ENCODE peak calls at places on chromosomes 11 and 22, in ten cellular contexts. G, T, F, V, D, R, I, H, Y and P are unnamed samples.

GRCh38 chr11:86495341-86495740 is 120.7 kb downstream of the CCDC81 start:
- DNase-seq in G (no peak), D (no peak), R (no peak), V (no peak), T (no peak), I (no peak), F (no peak), Y (no peak), H (no peak), P (peak)

GRCh38 chr22:41935015-41935908 is 8.7 kb upstream of the TNFRSF13C start:
- DNase-seq in Y (no peak), H (no peak), F (no peak), I (no peak), G (no peak), D (no peak), V (no peak), R (peak), T (no peak), P (peak)

GRCh38 chr11:57318178-57318577 is 6.6 kb downstream of the TNKS1BP1 start:
- DNase-seq in H (no peak), V (no peak), R (no peak), F (no peak), I (no peak), Y (no peak), T (no peak), D (no peak), G (no peak), P (no peak)

GRCh38 chr11:28049338-28050216 is 58.4 kb downstream of the KIF18A start:
- DNase-seq in R (no peak), H (no peak), D (no peak), G (peak), F (no peak), V (no peak), I (no peak), T (peak), Y (no peak), P (peak)

GRCh38 chr11:2525166-2525861 is 80.5 kb downstream of the KCNQ1 start:
- DNase-seq in T (no peak), V (no peak), H (no peak), D (no peak), R (peak), Y (peak), I (no peak), F (no peak), G (no peak), P (no peak)

GRCh38 chr11:2902784-2903671 is 17.5 kb upstream of the CDKN1C start:
- DNase-seq in G (no peak), I (no peak), F (no peak), T (no peak), D (no peak), R (peak), V (no peak), H (no peak), Y (no peak), P (no peak)

GRCh38 chr11:26137651-26138050 is 194.3 kb upstream of the ANO3 start:
- DNase-seq in R (no peak), Y (no peak), I (no peak), V (no peak), G (no peak), D (no peak), T (no peak), H (no peak), F (no peak), P (no peak)

GRCh38 chr11:119696378-119697157 is 32.4 kb downstream of the NECTIN1 start:
- DNase-seq in H (no peak), V (no peak), R (no peak), G (no peak), D (no peak), F (peak), Y (no peak), T (no peak), I (no peak), P (peak)

GRCh38 chr11:82631722-82632630 is 101.7 kb downstream of the FAM181B start:
- DNase-seq in Y (no peak), D (no peak), V (no peak), R (no peak), I (no peak), F (no peak), T (peak), G (no peak), H (no peak), P (peak)

GRCh38 chr22:37112084-37112728 is 2.7 kb upstream of the TMPRSS6 start:
- DNase-seq in D (no peak), G (no peak), H (no peak), V (no peak), T (no peak), R (no peak), F (no peak), I (no peak), Y (no peak), P (no peak)

GRCh38 chr22:43847376-43848289 is 14.7 kb downstream of the SULT4A1 start:
- DNase-seq in Y (no peak), V (no peak), D (no peak), H (no peak), I (no peak), R (peak), F (no peak), G (no peak), T (no peak), P (no peak)

GRCh38 chr11:95144313-95145235 is 54.9 kb downstream of the ENDOD1 start:
- DNase-seq in D (no peak), G (no peak), Y (no peak), T (peak), V (no peak), F (no peak), R (no peak), I (no peak), H (peak), P (no peak)

GRCh38 chr22:18997925-18998315 is 61.8 kb upstream of the PRODH start:
- DNase-seq in D (no peak), G (no peak), V (no peak), T (no peak), F (no peak), H (no peak), I (no peak), Y (no peak), R (no peak), P (peak)

GRCh38 chr11:56521955-56522354 is 21.1 kb downstream of the OR5M11 start:
- DNase-seq in T (no peak), R (no peak), H (no peak), F (no peak), G (no peak), V (no peak), I (no peak), D (no peak), Y (no peak), P (no peak)

GRCh38 chr11:70433038-70433437 is 34.7 kb downstream of the CTTN start:
- DNase-seq in T (no peak), R (no peak), H (no peak), V (no peak), G (no peak), I (no peak), Y (no peak), D (no peak), F (no peak), P (no peak)

GRCh38 chr11:74870485-74870884 is 78.4 kb downstream of the XRRA1 start:
- DNase-seq in I (peak), F (no peak), D (no peak), V (no peak), R (no peak), G (peak), T (peak), H (peak), Y (no peak), P (peak)

GRCh38 chr11:126809514-126810289 is 190.9 kb downstream of the KIRREL3 start:
- DNase-seq in Y (no peak), I (no peak), T (peak), V (no peak), D (no peak), G (no peak), F (no peak), R (no peak), H (no peak), P (no peak)

GRCh38 chr11:90453525-90453924 is 230.7 kb upstream of the CHORDC1 start:
- DNase-seq in G (no peak), D (no peak), Y (no peak), I (no peak), T (no peak), V (no peak), R (no peak), H (no peak), F (no peak), P (no peak)

GRCh38 chr22:49849161-49850020 is 4.3 kb upstream of the ZBED4 start:
- DNase-seq in D (no peak), T (no peak), G (no peak), H (no peak), I (no peak), Y (no peak), R (peak), F (no peak), V (no peak), P (peak)

GRCh38 chr22:19853058-19853878 is 1.4 kb downstream of the GNB1L start:
- DNase-seq in R (no peak), T (no peak), G (no peak), I (no peak), H (no peak), Y (no peak), V (no peak), D (no peak), F (no peak), P (no peak)

GRCh38 chr22:28630185-28630580 is 49.5 kb downstream of the TTC28 start:
- DNase-seq in G (no peak), H (no peak), D (no peak), R (no peak), I (no peak), Y (no peak), F (no peak), V (no peak), T (no peak), P (no peak)

GRCh38 chr11:62427630-62428233 is 8.9 kb downstream of the SCGB1A1 start:
- DNase-seq in T (peak), V (no peak), R (no peak), F (no peak), I (no peak), Y (no peak), H (no peak), G (peak), D (no peak), P (peak)

GRCh38 chr11:72825661-72826060 is 11.4 kb downstream of the ATG16L2 start:
- DNase-seq in G (no peak), I (no peak), D (no peak), Y (peak), V (no peak), R (no peak), F (no peak), T (no peak), H (no peak), P (no peak)

GRCh38 chr22:43919106-43919965 is 4.3 kb upstream of the PNPLA3 start:
- DNase-seq in D (no peak), T (peak), I (no peak), R (no peak), H (no peak), G (no peak), F (no peak), V (no peak), Y (no peak), P (no peak)

GRCh38 chr11:27040302-27041115 is at the start of gene BBOX1:
- DNase-seq in F (peak), V (peak), I (no peak), T (peak), D (no peak), R (no peak), G (no peak), Y (no peak), H (no peak), P (peak)

GRCh38 chr11:2294340-2295290 is 7.1 kb downstream of the C11orf21 start:
- DNase-seq in F (no peak), I (no peak), R (no peak), V (no peak), H (no peak), T (no peak), G (no peak), D (no peak), Y (peak), P (no peak)

GRCh38 chr22:49010901-49011300 is 816.8 kb downstream of the BRD1 start:
- DNase-seq in R (peak), F (no peak), G (no peak), V (no peak), I (no peak), H (no peak), Y (peak), D (no peak), T (no peak), P (no peak)

GRCh38 chr11:12318791-12319733 is 58.3 kb upstream of the PARVA start:
- DNase-seq in Y (no peak), F (no peak), D (no peak), R (no peak), T (peak), G (peak), I (no peak), H (no peak), V (peak), P (peak)